ENCODE peak calls at places on chromosomes 12 and 14, in nine cellular contexts. J, W, K, D, I, F, O, L and T are unnamed samples.

GRCh38 chr14:92886337-92886736 is 36.6 kb upstream of the CHGA start:
- DNase-seq in J (no peak), W (no peak), K (no peak), D (no peak), I (no peak), F (no peak), O (no peak), L (no peak), T (no peak)

GRCh38 chr12:49548822-49549648 is 10.2 kb downstream of the KCNH3 start:
- DNase-seq in J (no peak), W (no peak), K (peak), D (no peak), I (peak), F (no peak), O (no peak), L (peak), T (peak)

GRCh38 chr12:9936597-9936996 is 4.4 kb upstream of the CLEC2A start:
- DNase-seq in J (no peak), W (no peak), K (no peak), D (no peak), I (no peak), F (no peak), O (no peak), L (no peak), T (no peak)

GRCh38 chr12:119180380-119181040 is 1.8 kb downstream of the HSPB8 start:
- DNase-seq in J (no peak), W (no peak), K (peak), D (no peak), I (peak), F (peak), O (no peak), L (peak), T (no peak)

GRCh38 chr12:132399092-132400010 is 70.0 kb upstream of the GALNT9 start:
- DNase-seq in J (no peak), W (no peak), K (no peak), D (no peak), I (no peak), F (no peak), O (no peak), L (no peak), T (no peak)

GRCh38 chr12:44774815-44775411 is 101.2 kb downstream of the NELL2 start:
- DNase-seq in J (peak), W (peak), K (no peak), D (no peak), I (peak), F (no peak), O (no peak), L (peak), T (peak)

GRCh38 chr12:19168634-19169033 is 39.1 kb downstream of the PLEKHA5 start:
- DNase-seq in J (no peak), W (no peak), K (no peak), D (no peak), I (no peak), F (no peak), O (no peak), L (no peak), T (no peak)

GRCh38 chr14:92362781-92363235 is 39.8 kb downstream of the SLC24A4 start:
- DNase-seq in J (no peak), W (no peak), K (no peak), D (no peak), I (no peak), F (peak), O (peak), L (no peak), T (no peak)

GRCh38 chr12:132580701-132581292 is 29.6 kb downstream of the LRCOL1 start:
- DNase-seq in J (no peak), W (no peak), K (no peak), D (no peak), I (no peak), F (no peak), O (no peak), L (no peak), T (no peak)

GRCh38 chr12:52865090-52865944 is 16.5 kb upstream of the KRT78 start:
- DNase-seq in J (peak), W (peak), K (peak), D (peak), I (peak), F (peak), O (no peak), L (peak), T (no peak)

GRCh38 chr12:14949631-14950030 is 11.3 kb upstream of the ERP27 start:
- DNase-seq in J (no peak), W (no peak), K (no peak), D (no peak), I (no peak), F (no peak), O (no peak), L (no peak), T (no peak)

GRCh38 chr12:50542448-50542847 is 37.7 kb downstream of the DIP2B start:
- DNase-seq in J (no peak), W (no peak), K (no peak), D (no peak), I (no peak), F (peak), O (no peak), L (no peak), T (no peak)

GRCh38 chr12:87217486-87217885 is 811.7 kb downstream of the C12orf50 start:
- DNase-seq in J (no peak), W (no peak), K (no peak), D (no peak), I (no peak), F (peak), O (no peak), L (no peak), T (no peak)

GRCh38 chr14:89078021-89078676 is 253.7 kb downstream of the TTC8 start:
- DNase-seq in J (no peak), W (no peak), K (no peak), D (no peak), I (no peak), F (no peak), O (no peak), L (no peak), T (no peak)

GRCh38 chr12:122865268-122866231 is 30.3 kb downstream of the HIP1R start:
- DNase-seq in J (no peak), W (no peak), K (peak), D (no peak), I (peak), F (no peak), O (no peak), L (no peak), T (peak)

GRCh38 chr14:34099630-34100029 is 148.8 kb upstream of the EGLN3 start:
- DNase-seq in J (no peak), W (no peak), K (no peak), D (no peak), I (no peak), F (no peak), O (no peak), L (no peak), T (no peak)

GRCh38 chr12:109885616-109886015 is 5.3 kb upstream of the GLTP start:
- DNase-seq in J (no peak), W (no peak), K (no peak), D (no peak), I (no peak), F (no peak), O (no peak), L (no peak), T (no peak)

GRCh38 chr14:76958975-76959710 is 69.4 kb downstream of the IRF2BPL start:
- DNase-seq in J (no peak), W (no peak), K (peak), D (no peak), I (peak), F (peak), O (peak), L (no peak), T (peak)

GRCh38 chr12:2053675-2054070 is 886 bp downstream of the CACNA1C start:
- DNase-seq in J (no peak), W (no peak), K (peak), D (no peak), I (peak), F (no peak), O (no peak), L (no peak), T (no peak)

GRCh38 chr12:2054091-2055018 is 1.6 kb downstream of the CACNA1C start:
- DNase-seq in J (no peak), W (no peak), K (no peak), D (no peak), I (peak), F (no peak), O (no peak), L (peak), T (no peak)

GRCh38 chr12:2049604-2050540 is 2.9 kb upstream of the CACNA1C start:
- DNase-seq in J (no peak), W (no peak), K (no peak), D (no peak), I (no peak), F (no peak), O (no peak), L (no peak), T (no peak)

GRCh38 chr12:2052861-2053674 is at the start of gene CACNA1C:
- DNase-seq in J (peak), W (peak), K (peak), D (no peak), I (peak), F (peak), O (no peak), L (peak), T (peak)

GRCh38 chr12:2051700-2052625 is 824 bp upstream of the CACNA1C start:
- DNase-seq in J (no peak), W (no peak), K (no peak), D (no peak), I (peak), F (no peak), O (no peak), L (peak), T (no peak)
- TF ChIP-seq CTCF in J (no peak), W (no peak), K (peak), D (no peak), I (peak), F (no peak), O (no peak), L (no peak), T (no peak)

GRCh38 chr12:107929436-107929835 is 154.9 kb downstream of the ASCL4 start:
- DNase-seq in J (no peak), W (no peak), K (no peak), D (no peak), I (peak), F (peak), O (no peak), L (no peak), T (peak)
- TF ChIP-seq CTCF in J (peak), W (peak), K (no peak), D (peak), I (peak), F (peak), O (no peak), L (no peak), T (no peak)

DNA sequence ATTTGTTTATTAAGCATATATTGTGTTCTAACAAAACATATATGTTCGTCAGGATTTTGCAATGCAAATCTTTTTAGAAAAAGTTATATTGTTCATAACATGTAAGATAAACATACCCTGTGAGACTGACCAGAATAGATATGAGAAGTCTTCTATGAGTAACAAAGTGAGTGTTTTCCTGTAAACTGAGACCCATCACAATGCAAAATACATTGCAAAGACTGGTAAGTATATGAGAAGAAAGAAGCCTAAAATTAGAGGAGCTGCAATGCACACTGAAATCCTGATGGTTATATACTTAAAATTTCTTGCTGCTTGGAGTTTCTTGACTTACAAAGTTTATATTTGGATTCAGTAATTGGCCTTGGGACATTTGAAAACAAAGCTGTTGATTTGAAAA is 6.0 kb downstream of the HMGA2 start:
- DNase-seq in J (no peak), W (no peak), K (no peak), D (no peak), I (no peak), F (no peak), O (no peak), L (no peak), T (no peak)
- TF ChIP-seq CTCF in J (no peak), W (no peak), K (no peak), D (no peak), I (no peak), F (no peak), O (no peak), L (no peak), T (no peak)

GRCh38 chr14:65373671-65374039 is 38.9 kb upstream of the FUT8 start:
- DNase-seq in J (no peak), W (no peak), K (no peak), D (no peak), I (no peak), F (no peak), O (no peak), L (no peak), T (no peak)
- TF ChIP-seq CTCF in J (no peak), W (no peak), K (no peak), D (no peak), I (no peak), F (no peak), O (no peak), L (no peak), T (no peak)